ENCODE peak calls at places on chromosomes 7 and 10, in six cellular contexts. D is posterior cingulate gyrus; I is activated CD4-positive, alpha-beta T cell treated with anti-CD3 and anti-CD28 coated beads, Interleukin-2, amount 50 U/mL, for 24 hours; E is T-helper 9 cell; U is smooth muscle cell of the brain vasculature; F is foreskin keratinocyte. H is an unnamed sample.

GRCh38 chr10:9301148-9301547 is 1246.7 kb downstream of the GATA3 start:
- DNase-seq in D (no peak), I (no peak), E (no peak), U (no peak), F (peak), H (no peak)

GRCh38 chr10:87864497-87865059 is 1.2 kb downstream of the PTEN start:
- DNase-seq in D (no peak), I (no peak), E (no peak), U (no peak), F (no peak), H (no peak)

GRCh38 chr10:49747303-49747646 is 14.8 kb downstream of the OGDHL start:
- DNase-seq in D (no peak), I (no peak), E (no peak), U (no peak), F (no peak), H (no peak)

GRCh38 chr7:137269240-137269639 is 74.3 kb downstream of the PTN start:
- DNase-seq in D (no peak), I (no peak), E (no peak), U (no peak), F (no peak), H (no peak)

GRCh38 chr10:25965584-25965983 is 31.6 kb downstream of the MYO3A start:
- DNase-seq in D (no peak), I (no peak), E (no peak), U (no peak), F (no peak), H (no peak)

GRCh38 chr7:121187676-121188075 is 141.1 kb upstream of the WNT16 start:
- DNase-seq in D (no peak), I (no peak), E (no peak), U (no peak), F (no peak), H (no peak)

GRCh38 chr7:44153948-44154335 is 12.8 kb upstream of the MYL7 start:
- DNase-seq in D (no peak), I (no peak), E (no peak), U (no peak), F (no peak), H (no peak)

GRCh38 chr10:74650613-74651012 is 175.8 kb upstream of the KAT6B start:
- DNase-seq in D (no peak), I (no peak), E (no peak), U (no peak), F (no peak), H (no peak)

GRCh38 chr10:127797339-127797738 is 60.4 kb downstream of the FOXI2 start:
- DNase-seq in D (no peak), I (no peak), E (no peak), U (no peak), F (no peak), H (no peak)

GRCh38 chr10:46247808-46248569 is 38.8 kb upstream of the ANTXRL start:
- DNase-seq in D (no peak), I (no peak), E (no peak), U (no peak), F (no peak), H (no peak)

GRCh38 chr7:19899517-19899916 is 126.1 kb upstream of the TMEM196 start:
- DNase-seq in D (no peak), I (no peak), E (no peak), U (no peak), F (no peak), H (no peak)

GRCh38 chr10:44647473-44647872 is 262.6 kb upstream of the CXCL12 start:
- DNase-seq in D (no peak), I (no peak), E (no peak), U (no peak), F (no peak), H (no peak)

GRCh38 chr7:96303105-96303685 is 18.7 kb downstream of the SLC25A13 start:
- DNase-seq in D (no peak), I (no peak), E (no peak), U (no peak), F (no peak), H (no peak)

GRCh38 chr10:110507303-110507702 is 9.6 kb downstream of the DUSP5 start:
- DNase-seq in D (no peak), I (no peak), E (no peak), U (no peak), F (no peak), H (no peak)

H was measured in CD8-positive, alpha-beta T cell.